ENCODE peak calls at places on chromosomes 1 and 21, in ten cellular contexts. M is suprapubic skin, K is uterus, I is heart left ventricle, W is gastrocnemius medialis, U is endothelial cell of umbilical vein, E is HCT116, X is spleen, Y is H1, R is ovary. D is an unnamed sample. For H3K9me3, the result is how much of the 10 kb centered on the place peaks cover.

GRCh38 chr1:70727891-70728443 is 316.9 kb downstream of the CTH start:
- DNase-seq in M (no peak), K (no peak), I (no peak), W (no peak), U (no peak), E (no peak), X (no peak), Y (no peak), R (no peak), D (no peak)

GRCh38 chr1:56874689-56875088 is 20.1 kb downstream of the C8A start:
- DNase-seq in M (no peak), K (no peak), I (no peak), W (no peak), U (no peak), E (no peak), X (no peak), Y (no peak), R (no peak), D (no peak)

GRCh38 chr1:39574646-39575045 is 1.9 kb downstream of the PABPC4 start:
- DNase-seq in M (no peak), K (no peak), I (no peak), W (peak), U (no peak), E (no peak), X (no peak), Y (no peak), R (no peak), D (no peak)

GRCh38 chr1:21933397-21934248 is 3.5 kb downstream of the HSPG2 start:
- DNase-seq in M (no peak), K (peak), I (peak), W (peak), U (peak), E (no peak), X (no peak), Y (no peak), R (no peak), D (peak)

GRCh38 chr1:211343607-211344334 is 17.1 kb downstream of the TRAF5 start:
- DNase-seq in M (no peak), K (no peak), I (no peak), W (no peak), U (no peak), E (no peak), X (no peak), Y (no peak), R (no peak), D (no peak)

GRCh38 chr1:231390071-231390470 is 32.0 kb downstream of the EGLN1 start:
- DNase-seq in M (no peak), K (no peak), I (no peak), W (no peak), U (peak), E (no peak), X (no peak), Y (no peak), R (no peak), D (no peak)

GRCh38 chr1:151238467-151238739 is 16.1 kb upstream of the PSMD4 start:
- DNase-seq in M (no peak), K (no peak), I (no peak), W (peak), U (no peak), E (no peak), X (no peak), Y (no peak), R (no peak), D (no peak)

GRCh38 chr1:223224465-223224864 is 81.4 kb upstream of the TLR5 start:
- DNase-seq in M (no peak), K (no peak), I (no peak), W (no peak), U (no peak), E (no peak), X (no peak), Y (no peak), R (no peak), D (no peak)

GRCh38 chr1:198638894-198639319 is at the start of gene PTPRC:
- DNase-seq in M (no peak), K (no peak), I (no peak), W (no peak), U (no peak), E (no peak), X (no peak), Y (no peak), R (no peak), D (no peak)

GRCh38 chr1:206998811-206999210 is 28.6 kb upstream of the FCAMR start:
- DNase-seq in M (no peak), K (no peak), I (no peak), W (no peak), U (no peak), E (no peak), X (no peak), Y (no peak), R (no peak), D (no peak)

GRCh38 chr21:31284797-31285397 is 59.2 kb downstream of the TIAM1 start:
- DNase-seq in M (no peak), K (no peak), I (no peak), W (no peak), U (no peak), E (peak), X (no peak), Y (no peak), R (no peak), D (no peak)

DNA sequence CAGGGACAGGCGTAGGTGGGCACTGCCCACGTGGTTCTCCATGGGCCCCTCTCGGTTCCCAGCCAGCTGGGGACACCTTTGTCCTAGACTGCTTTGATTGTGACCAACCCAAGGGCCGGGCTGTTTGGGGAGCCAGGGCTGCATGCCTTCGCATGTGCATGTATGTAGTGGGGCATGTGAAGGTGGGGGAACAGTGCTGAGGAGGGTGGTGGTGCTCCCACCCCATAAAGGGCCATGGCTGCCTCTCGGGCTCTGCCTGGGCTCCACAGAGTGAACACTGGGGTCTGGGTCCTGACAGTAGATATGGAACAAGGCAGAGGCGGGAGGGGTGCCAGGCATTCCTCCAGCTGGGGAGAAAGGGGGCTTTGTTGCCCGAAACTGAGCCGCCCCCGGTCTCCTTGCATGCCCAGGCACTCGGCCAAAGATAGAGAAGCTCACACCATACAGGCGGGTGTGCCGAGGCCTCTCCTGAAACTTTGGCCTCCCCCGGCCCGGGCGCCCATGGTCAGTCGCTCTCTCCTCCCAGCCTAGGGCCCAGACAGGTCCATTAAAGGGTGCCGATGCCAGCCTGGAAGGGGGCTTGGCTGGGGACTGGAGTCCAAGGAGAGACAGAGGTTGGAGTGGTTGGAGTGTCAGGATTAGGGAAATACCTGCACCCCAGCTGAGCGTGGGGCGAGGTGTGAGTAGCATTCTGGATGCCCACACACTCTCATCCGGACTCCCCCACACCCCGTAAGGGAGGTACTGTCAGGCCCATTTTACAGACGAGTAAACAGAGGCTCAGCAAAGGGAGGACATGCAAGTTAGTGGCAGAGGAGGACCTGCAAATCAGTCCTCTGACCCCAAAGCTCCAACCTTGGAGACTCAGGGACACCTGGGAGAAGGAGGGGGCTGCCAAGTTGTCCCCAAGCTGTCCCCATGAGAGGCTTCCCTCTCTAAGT is 41.1 kb downstream of the EPHA2 start:
- DNase-seq in M (no peak), K (no peak), I (no peak), W (no peak), U (no peak), E (no peak), X (peak), Y (no peak), R (no peak), D (no peak)
- H3K9me3 ChIP-seq in M (under half), K (under half), I (under half), W (under half), U (under half), E (under half), X (under half), Y (under half), R (under half), D (under half)

GRCh38 chr1:209926045-209926444 is 12.0 kb upstream of the SYT14 start:
- DNase-seq in M (no peak), K (no peak), I (no peak), W (no peak), U (peak), E (no peak), X (no peak), Y (no peak), R (no peak), D (no peak)
- TF ChIP-seq POLR2A in M (no peak), K (no peak), I (no peak), W (no peak), U (no peak), E (no peak), X (no peak), Y (no peak), R (no peak), D (no peak)

DNA sequence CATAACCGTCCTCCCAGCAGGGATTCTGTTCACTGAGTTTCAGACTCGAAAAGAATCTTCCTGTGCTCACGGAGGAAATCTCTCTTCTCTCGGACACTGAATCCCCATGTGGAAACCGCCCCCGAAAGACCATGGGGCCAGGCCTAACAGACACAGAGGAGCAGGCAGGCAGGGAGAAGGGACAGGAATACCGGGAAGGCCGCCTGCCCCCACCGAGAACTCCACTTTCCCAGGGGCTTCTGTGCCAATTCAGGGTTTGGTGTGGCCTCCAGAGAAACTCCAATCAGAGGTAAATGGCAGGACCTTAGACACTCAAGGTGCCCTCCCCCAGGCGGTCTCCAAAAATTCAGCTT is 238.2 kb downstream of the NPHP4 start:
- DNase-seq in M (no peak), K (no peak), I (no peak), W (no peak), U (no peak), E (no peak), X (peak), Y (no peak), R (no peak), D (peak)
- H3K9me3 ChIP-seq in M (under half), K (under half), I (under half), W (under half), U (under half), E (under half), X (under half), Y (under half), R (under half), D (under half)

DNA sequence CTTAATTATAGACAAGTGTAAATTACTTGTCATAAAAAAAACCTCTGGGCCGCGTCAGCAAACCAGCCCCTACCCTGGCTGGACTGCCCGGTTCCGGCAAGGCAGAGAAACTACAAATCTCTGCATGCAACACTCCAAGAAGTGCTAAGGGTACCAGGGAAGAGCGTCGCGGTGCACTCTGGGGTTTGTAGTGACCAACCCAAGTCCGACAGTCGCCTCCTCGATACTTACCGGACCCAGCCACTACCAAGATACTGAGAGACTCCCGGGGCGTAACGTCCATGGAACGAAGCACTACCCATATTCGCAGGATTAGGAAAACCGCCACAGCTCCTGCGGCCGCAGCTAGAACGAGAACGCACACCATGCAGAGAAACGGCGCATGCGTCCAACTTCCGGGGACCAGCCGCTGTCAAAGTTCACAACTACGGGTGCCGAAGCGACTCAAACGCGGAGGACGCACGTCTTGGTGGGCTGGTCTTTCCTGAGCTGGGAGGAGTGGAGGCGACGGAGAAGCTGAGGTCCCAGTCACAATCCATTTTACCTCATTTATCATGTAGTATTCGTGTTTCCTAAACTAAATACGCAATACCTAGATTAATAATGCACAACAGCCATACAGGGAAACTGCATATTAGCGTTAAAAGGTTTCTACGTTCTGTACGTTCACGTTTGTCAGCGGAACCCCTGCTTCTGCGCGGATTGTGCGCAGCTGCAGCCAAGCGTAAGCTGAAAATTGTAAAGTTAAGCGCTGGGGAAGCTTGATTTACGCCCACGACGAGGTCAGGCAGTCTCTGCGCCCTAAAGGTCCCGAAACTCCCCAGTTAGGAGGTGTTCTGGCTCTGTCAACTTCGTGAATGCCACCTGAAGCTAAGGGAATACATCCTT is at the start of gene ALG14:
- DNase-seq in M (peak), K (peak), I (peak), W (peak), U (peak), E (peak), X (peak), Y (peak), R (peak), D (peak)
- TF ChIP-seq POLR2A in M (no peak), K (no peak), I (no peak), W (peak), U (peak), E (peak), X (no peak), Y (no peak), R (peak), D (peak)

DNA sequence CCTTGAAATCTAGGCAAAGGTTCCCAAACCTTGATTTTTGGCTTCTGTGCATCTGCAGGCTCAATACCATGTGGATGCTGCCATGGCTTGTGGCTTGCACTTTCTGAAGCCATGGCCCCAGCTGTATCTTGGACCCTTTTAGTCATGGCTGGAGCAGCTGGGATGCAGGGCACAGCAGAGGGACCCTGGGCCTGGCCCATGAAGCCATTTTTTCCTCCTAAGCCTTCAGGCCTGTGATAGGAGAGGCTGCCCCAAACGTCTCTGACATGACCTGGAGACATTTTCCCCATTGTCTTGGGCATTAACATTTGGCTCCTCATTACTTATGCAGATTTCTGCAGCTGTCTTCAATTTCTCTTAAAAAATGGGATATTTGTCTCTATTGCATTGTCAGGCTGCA is 97.4 kb downstream of the NPHS2 start:
- DNase-seq in M (no peak), K (no peak), I (no peak), W (no peak), U (no peak), E (no peak), X (no peak), Y (no peak), R (no peak), D (no peak)
- H3K9me3 ChIP-seq in M (under half), K (under half), I (under half), W (under half), U (under half), E (under half), X (half or more), Y (under half), R (under half), D (under half)

GRCh38 chr1:234373938-234374240 is 633 bp downstream of the COA6 start:
- DNase-seq in M (no peak), K (no peak), I (no peak), W (no peak), U (no peak), E (no peak), X (no peak), Y (no peak), R (no peak), D (no peak)

GRCh38 chr1:234372011-234372757 is 1.1 kb upstream of the COA6 start:
- DNase-seq in M (no peak), K (no peak), I (no peak), W (no peak), U (peak), E (no peak), X (no peak), Y (no peak), R (no peak), D (no peak)

GRCh38 chr1:234371414-234371813 is 1.8 kb upstream of the COA6 start:
- DNase-seq in M (no peak), K (no peak), I (no peak), W (no peak), U (no peak), E (no peak), X (no peak), Y (no peak), R (no peak), D (no peak)

GRCh38 chr1:234375672-234376071 is 2.4 kb downstream of the COA6 start:
- DNase-seq in M (no peak), K (no peak), I (no peak), W (no peak), U (no peak), E (no peak), X (no peak), Y (no peak), R (no peak), D (no peak)

DNA sequence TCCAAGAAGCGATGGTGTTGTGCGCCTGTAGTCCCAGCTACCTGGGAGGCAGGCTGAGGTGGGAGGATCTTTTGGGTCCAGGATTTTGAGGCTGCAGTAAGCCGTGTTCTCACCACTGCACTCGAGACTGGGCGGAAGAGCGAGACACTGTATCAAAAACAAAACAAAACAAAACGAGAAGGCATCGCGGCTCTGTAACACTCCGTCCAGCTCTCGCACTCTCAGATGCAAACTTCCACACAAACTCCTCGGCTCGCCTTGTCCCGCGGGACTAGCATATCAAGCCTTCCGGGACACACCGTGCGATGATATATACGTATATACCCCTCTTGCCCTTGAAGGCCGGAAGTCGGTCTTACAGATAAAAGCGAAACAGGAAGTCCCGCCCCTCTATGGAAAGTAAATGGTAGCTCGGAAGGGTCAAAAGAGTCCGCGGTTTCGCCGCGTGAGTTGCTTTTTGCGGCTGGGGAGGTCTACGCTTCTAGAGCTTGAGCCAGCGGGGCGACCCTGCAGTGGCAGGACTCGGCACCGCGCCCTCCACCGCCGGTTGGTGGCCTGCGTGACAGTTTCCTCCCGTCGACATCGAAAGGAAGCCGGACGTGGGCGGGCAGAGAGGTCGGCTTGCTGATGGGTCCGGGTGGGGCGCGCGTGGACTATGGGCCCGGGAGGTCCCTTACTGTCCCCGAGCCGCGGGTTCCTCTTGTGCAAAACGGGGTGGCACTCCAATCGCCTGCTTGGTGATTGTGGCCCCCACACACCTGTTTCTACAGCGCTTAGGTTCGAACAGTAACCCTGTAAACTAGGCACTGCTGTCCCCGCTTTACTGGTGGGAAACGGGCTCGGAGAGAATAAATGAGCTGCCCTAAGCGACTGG is at the start of gene COA6:
- DNase-seq in M (peak), K (peak), I (peak), W (peak), U (peak), E (peak), X (peak), Y (peak), R (peak), D (peak)
- TF ChIP-seq POLR2A in M (peak), K (peak), I (no peak), W (peak), U (peak), E (peak), X (peak), Y (peak), R (peak), D (peak)